ENCODE peak calls at places on chromosomes 13 and 19, in seven cellular contexts. M, K, R, G, A, J and F are unnamed samples.

GRCh38 chr19:10654610-10655456 is 687 bp downstream of the ILF3 start:
- DNase-seq in G (peak; percentile 93), A (peak; percentile 55), J (peak; percentile 72), R (peak; percentile 66), M (peak; percentile 65), K (peak; percentile 57), F (peak; percentile 94)

GRCh38 chr13:102913924-102914628 is 68.2 kb downstream of the ERCC5 start:
- DNase-seq in K (peak; percentile 11), J (no peak), G (no peak), R (no peak), M (no peak), A (no peak), F (peak; percentile 15)

GRCh38 chr19:49106648-49107135 is 7.5 kb upstream of the LIN7B start:
- DNase-seq in A (peak; percentile 69), G (peak; percentile 46), K (peak; percentile 55), M (peak; percentile 47), J (peak; percentile 48), R (peak; percentile 80), F (peak; percentile 50)

GRCh38 chr13:49082653-49083536 is 107.2 kb downstream of the FNDC3A start:
- DNase-seq in A (no peak), J (no peak), M (no peak), G (peak; percentile 59), K (peak; percentile 92), R (no peak), F (peak; percentile 71)

GRCh38 chr13:23671902-23672301 is 101.7 kb downstream of the TNFRSF19 start:
- DNase-seq in M (no peak), R (no peak), A (no peak), G (peak; percentile 40), K (peak; percentile 22), J (no peak), F (no peak)

GRCh38 chr13:98879965-98880364 is 97.9 kb downstream of the DOCK9 start:
- DNase-seq in A (no peak), G (no peak), K (no peak), J (no peak), M (no peak), R (no peak), F (no peak)

GRCh38 chr19:21566073-21566472 is 60.7 kb downstream of the ZNF429 start:
- DNase-seq in J (no peak), R (no peak), A (no peak), K (no peak), M (no peak), G (no peak), F (no peak)

GRCh38 chr13:114224201-114224600 is 10.5 kb upstream of the CDC16 start:
- DNase-seq in M (no peak), G (no peak), R (no peak), A (no peak), J (no peak), K (no peak), F (no peak)

GRCh38 chr13:99191900-99192399 is 8.7 kb upstream of the UBAC2 start:
- DNase-seq in R (no peak), J (no peak), M (no peak), K (peak; percentile 18), G (peak; percentile 64), A (no peak), F (peak; percentile 62)

GRCh38 chr13:66313408-66313807 is 916.7 kb downstream of the PCDH9 start:
- DNase-seq in R (no peak), A (no peak), M (no peak), G (no peak), K (peak; percentile 16), J (no peak), F (no peak)

GRCh38 chr13:79194272-79194671 is 211.8 kb downstream of the RBM26 start:
- DNase-seq in A (no peak), J (no peak), M (no peak), G (no peak), R (no peak), K (no peak), F (no peak)

GRCh38 chr19:6233827-6234511 is 45.8 kb downstream of the MLLT1 start:
- DNase-seq in J (no peak), M (no peak), K (no peak), R (peak; percentile 33), G (no peak), A (peak; percentile 83), F (no peak)